ENCODE peak calls at places on chromosomes 12 and 14, in four cellular contexts. S is MM.1S, M is PC-3, K is K562. F is an unnamed sample. For H3K9me3, the result is how much of the 10 kb centered on the place peaks cover.

GRCh38 chr12:1972856-1973317 is 31.4 kb downstream of the DCP1B start:
- DNase-seq in S (no peak), K (no peak), M (no peak), F (no peak)

GRCh38 chr14:90576581-90576980 is 179.8 kb downstream of the CALM1 start:
- DNase-seq in M (no peak), K (no peak), S (no peak), F (no peak)

GRCh38 chr12:76201316-76201715 is 116.8 kb upstream of the NAP1L1 start:
- DNase-seq in K (no peak), S (no peak), M (no peak), F (peak)

GRCh38 chr14:28272270-28272669 is 494.3 kb upstream of the FOXG1 start:
- DNase-seq in S (no peak), M (no peak), K (no peak), F (no peak)

GRCh38 chr12:104761091-104761490 is 197.0 kb downstream of the SLC41A2 start:
- DNase-seq in M (no peak), K (no peak), S (no peak), F (no peak)

GRCh38 chr12:11891350-11892064 is 179.2 kb upstream of the BCL2L14 start:
- DNase-seq in S (no peak), M (no peak), K (no peak), F (no peak)

GRCh38 chr12:56288705-56289387 is 11.3 kb downstream of the CS start:
- DNase-seq in K (no peak), M (no peak), S (no peak), F (no peak)

GRCh38 chr14:68284333-68284732 is 464.8 kb downstream of the RAD51B start:
- DNase-seq in S (no peak), M (no peak), K (no peak), F (no peak)

GRCh38 chr14:50051106-50051505 is 65.3 kb downstream of the VCPKMT start:
- DNase-seq in K (no peak), M (no peak), S (no peak), F (no peak)

GRCh38 chr12:118190266-118190665 is 54.3 kb downstream of the PEBP1 start:
- DNase-seq in S (no peak), K (no peak), M (no peak), F (no peak)

GRCh38 chr14:89138846-89139245 is 278.2 kb downstream of the FOXN3 start:
- DNase-seq in S (no peak), M (no peak), K (no peak), F (no peak)

GRCh38 chr14:56297449-56297848 is 179.2 kb downstream of the PELI2 start:
- DNase-seq in S (no peak), K (no peak), M (no peak), F (no peak)

GRCh38 chr12:59708059-59708458 is 112.2 kb downstream of the SLC16A7 start:
- DNase-seq in M (peak), K (no peak), S (no peak), F (no peak)

GRCh38 chr12:48145981-48146380 is 11.3 kb downstream of the ASB8 start:
- DNase-seq in M (no peak), K (no peak), S (no peak), F (no peak)

GRCh38 chr14:75542585-75543091 is 20.4 kb downstream of the BATF start:
- DNase-seq in S (no peak), M (no peak), K (peak), F (peak)

GRCh38 chr12:89448951-89449371 is 75.6 kb downstream of the GALNT4 start:
- DNase-seq in K (no peak), M (peak), S (no peak), F (no peak)

DNA sequence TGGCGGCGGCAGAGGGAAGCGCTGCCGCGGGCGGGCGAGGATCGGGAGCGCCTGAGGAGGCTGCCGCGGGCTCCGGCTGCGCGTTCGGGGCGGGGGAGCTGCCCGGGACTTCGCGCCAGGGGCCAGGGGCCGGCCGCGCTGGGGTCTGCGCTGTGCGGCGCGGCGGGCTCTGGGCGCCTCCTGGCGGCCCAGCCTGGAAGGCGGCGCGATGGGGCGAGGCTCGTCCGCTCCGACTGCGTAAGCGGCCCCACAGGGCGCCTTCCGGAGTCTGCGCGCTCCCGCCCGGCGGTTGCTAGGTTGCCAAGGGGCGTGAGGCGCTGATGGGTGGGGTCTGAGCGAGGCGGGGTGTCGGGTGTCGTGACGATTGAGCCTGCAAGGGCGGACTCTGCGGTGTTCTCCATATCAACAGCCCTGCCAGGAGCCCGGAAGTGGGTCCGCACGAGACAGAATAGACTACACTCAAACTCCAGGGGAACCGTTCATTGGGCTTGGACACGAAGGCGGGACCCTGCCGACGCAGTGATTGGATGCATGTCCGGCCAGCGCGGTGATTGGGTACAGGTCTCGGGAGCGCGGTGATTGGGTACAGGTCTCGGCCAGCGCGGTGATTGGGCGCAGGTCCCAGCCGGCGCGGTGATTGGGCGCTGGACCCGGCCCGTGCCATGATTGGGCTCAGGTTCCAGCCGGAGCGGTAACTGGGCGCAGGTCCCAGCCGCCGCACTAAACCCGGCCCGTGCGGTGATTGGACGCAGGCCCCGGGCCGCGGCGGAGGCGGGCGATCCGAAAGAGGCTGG is at the start of gene TEDC1:
- DNase-seq in M (peak), K (peak), S (peak), F (peak)
- TF ChIP-seq EZH2 in M (no peak), K (no peak), S (no peak), F (peak)

GRCh38 chr14:94075008-94075407 is 6.0 kb downstream of the DDX24 start:
- DNase-seq in S (no peak), M (no peak), K (no peak), F (no peak)

GRCh38 chr14:94077823-94078222 is 3.2 kb downstream of the DDX24 start:
- DNase-seq in M (no peak), K (no peak), S (no peak), F (no peak)

GRCh38 chr14:94079891-94080605 is 954 bp downstream of the DDX24 start:
- DNase-seq in M (no peak), K (no peak), S (no peak), F (peak)

GRCh38 chr14:94077111-94077821 is 3.7 kb downstream of the DDX24 start:
- DNase-seq in M (no peak), K (no peak), S (no peak), F (no peak)

GRCh38 chr14:94074534-94074933 is 6.5 kb downstream of the DDX24 start:
- DNase-seq in S (no peak), M (no peak), K (no peak), F (no peak)
- H3K9me3 ChIP-seq in S (under half), M (under half), K (under half), F (under half)

DNA sequence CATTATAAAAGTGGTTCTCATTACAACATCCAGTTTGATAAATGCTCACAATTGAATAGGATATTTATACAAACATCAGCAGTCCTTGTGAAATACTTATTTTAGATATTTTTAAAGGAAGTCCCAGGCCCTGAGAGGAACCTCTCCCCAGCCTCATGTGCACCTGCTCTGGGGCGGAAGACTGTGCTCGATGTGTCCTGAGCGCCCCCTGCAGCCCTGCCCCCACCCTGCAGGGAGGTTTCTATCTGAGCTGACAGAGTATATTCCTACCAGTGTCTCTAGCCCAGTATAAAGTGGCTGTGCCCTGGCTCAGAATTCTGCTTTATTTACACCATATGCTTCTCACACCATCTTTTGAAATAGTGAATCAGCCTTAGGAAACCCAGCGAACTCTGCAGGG is 1349.1 kb downstream of the TMEM121 start:
- DNase-seq in S (peak), K (no peak), M (no peak), F (peak)
- TF ChIP-seq CTCF in S (peak), K (peak), M (peak), F (peak)

GRCh38 chr14:94773682-94774211 is 3.8 kb upstream of the GSC start:
- DNase-seq in S (no peak), K (no peak), M (no peak), F (no peak)
- TF ChIP-seq EZH2 in S (no peak), K (no peak), M (no peak), F (no peak)

GRCh38 chr12:38157933-38158401 is 158.6 kb upstream of the ALG10B start:
- DNase-seq in S (no peak), K (no peak), M (no peak), F (no peak)

GRCh38 chr12:38155526-38156496 is 160.8 kb upstream of the ALG10B start:
- DNase-seq in S (no peak), M (no peak), K (no peak), F (no peak)

GRCh38 chr12:38156497-38157245 is 159.9 kb upstream of the ALG10B start:
- DNase-seq in M (no peak), K (no peak), S (no peak), F (no peak)

GRCh38 chr12:38158428-38159091 is 158.0 kb upstream of the ALG10B start:
- DNase-seq in S (no peak), M (no peak), K (no peak), F (no peak)

DNA sequence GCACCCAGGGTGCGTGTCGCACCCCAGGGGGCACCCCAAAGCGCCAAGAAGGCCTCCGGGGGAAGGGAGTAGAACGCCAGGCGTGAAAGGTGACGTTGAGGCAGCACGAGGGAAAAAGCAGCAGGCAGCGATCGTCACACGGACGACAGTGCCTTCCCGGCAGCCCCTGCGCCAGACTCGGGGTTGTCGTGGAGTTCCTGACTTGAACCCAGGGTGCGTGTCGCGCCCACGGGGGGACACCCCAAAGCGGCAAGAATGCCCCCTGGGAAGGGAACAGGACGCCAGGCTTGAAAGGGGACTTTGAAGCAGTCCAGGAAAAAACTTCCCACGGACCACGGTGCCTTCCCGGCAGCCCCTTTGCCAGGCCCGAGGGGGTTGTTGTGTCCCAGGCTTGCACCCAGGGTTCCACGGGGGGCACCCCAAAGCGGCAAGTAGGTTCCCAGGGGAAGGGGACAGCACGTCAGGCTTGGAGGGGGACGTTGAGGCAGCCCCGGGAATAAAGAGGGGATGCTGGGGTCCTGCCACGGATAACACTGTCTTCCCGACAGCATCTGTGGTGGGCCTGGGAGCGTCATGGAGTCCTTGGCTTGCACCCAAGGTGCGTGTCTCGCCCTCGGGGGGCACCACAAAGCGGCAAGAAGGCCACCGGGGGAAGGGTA is 159.2 kb upstream of the ALG10B start:
- DNase-seq in K (no peak), S (no peak), M (no peak), F (no peak)
- H3K9me3 ChIP-seq in K (under half), S (under half), M (under half), F (under half)

GRCh38 chr12:34301251-34302130 is 279.2 kb downstream of the ALG10 start:
- DNase-seq in S (no peak), M (no peak), K (no peak), F (no peak)
- TF ChIP-seq CTCF in S (no peak), M (no peak), K (no peak), F (no peak)

GRCh38 chr14:23358553-23359166 is 6.0 kb upstream of the SLC22A17 start:
- DNase-seq in M (no peak), K (no peak), S (no peak), F (no peak)
- TF ChIP-seq EZH2 in M (no peak), K (no peak), S (no peak), F (no peak)

GRCh38 chr12:34215213-34215892 is 193.1 kb downstream of the ALG10 start:
- DNase-seq in M (no peak), S (no peak), K (no peak), F (no peak)

GRCh38 chr12:34214011-34214410 is 191.7 kb downstream of the ALG10 start:
- DNase-seq in M (no peak), S (no peak), K (no peak), F (no peak)

GRCh38 chr12:34218193-34219045 is 196.1 kb downstream of the ALG10 start:
- DNase-seq in M (peak), K (peak), S (peak), F (peak)

GRCh38 chr12:34217660-34218059 is 195.4 kb downstream of the ALG10 start:
- DNase-seq in K (no peak), S (no peak), M (no peak), F (no peak)

GRCh38 chr12:34215893-34216285 is 193.6 kb downstream of the ALG10 start:
- DNase-seq in M (no peak), S (no peak), K (no peak), F (no peak)
- H3K9me3 ChIP-seq in M (under half), S (under half), K (under half), F (under half)

GRCh38 chr14:77459072-77459723 is 1.3 kb downstream of the AHSA1 start:
- DNase-seq in K (peak), M (peak), S (peak), F (peak)

GRCh38 chr14:77455966-77456640 is 1.3 kb downstream of the VIPAS39 start:
- DNase-seq in M (no peak), K (no peak), S (no peak), F (no peak)

GRCh38 chr14:77457115-77457521 is 283 bp downstream of the VIPAS39 start:
- DNase-seq in M (no peak), K (no peak), S (no peak), F (no peak)

GRCh38 chr14:77457522-77458248 is at the start of the genes AHSA1 and VIPAS39:
- DNase-seq in S (peak), K (peak), M (peak), F (peak)

GRCh38 chr14:77458249-77458950 is 507 bp downstream of the AHSA1 start:
- DNase-seq in M (peak), S (peak), K (peak), F (peak)
- TF ChIP-seq CTCF in M (no peak), S (no peak), K (no peak), F (no peak)